ENCODE peak calls at places on chromosomes 16 and 17, in five cellular contexts. One of them, this sample, is unnamed. For H3K27me3 and H3K4me1, the result is how much of the 10 kb centered on the place peaks cover.

GRCh38 chr17:76246080-76247066 is 6.1 kb upstream of the RNF157 start:
- DNase-seq in pancreas: no peak
- DNase-seq in uterus: no peak
- DNase-seq in ovary: no peak
- DNase-seq in heart left ventricle: no peak
- DNase-seq in this sample: no peak

GRCh38 chr16:21162661-21163151 is 4.2 kb downstream of the LDAF1 start:
- DNase-seq in pancreas: no peak
- DNase-seq in uterus: peak
- DNase-seq in ovary: peak
- DNase-seq in heart left ventricle: peak
- DNase-seq in this sample: no peak

GRCh38 chr16:87410958-87411357 is 18.8 kb downstream of the MAP1LC3B start:
- DNase-seq in pancreas: no peak
- DNase-seq in uterus: no peak
- DNase-seq in ovary: peak
- DNase-seq in heart left ventricle: no peak
- DNase-seq in this sample: no peak

GRCh38 chr16:31833047-31833446 is 40.6 kb upstream of the ZNF267 start:
- DNase-seq in pancreas: no peak
- DNase-seq in uterus: no peak
- DNase-seq in ovary: no peak
- DNase-seq in heart left ventricle: no peak
- DNase-seq in this sample: no peak

GRCh38 chr17:50634123-50634914 is at the start of gene ABCC3:
- DNase-seq in pancreas: peak
- DNase-seq in uterus: peak
- DNase-seq in ovary: peak
- DNase-seq in heart left ventricle: no peak
- DNase-seq in this sample: peak

GRCh38 chr17:70629902-70630301 is 460.6 kb downstream of the KCNJ2 start:
- DNase-seq in pancreas: no peak
- DNase-seq in uterus: no peak
- DNase-seq in ovary: no peak
- DNase-seq in heart left ventricle: no peak
- DNase-seq in this sample: peak

GRCh38 chr17:44219636-44220210 is at the start of gene UBTF:
- DNase-seq in pancreas: peak
- DNase-seq in uterus: peak
- DNase-seq in ovary: peak
- DNase-seq in heart left ventricle: peak
- DNase-seq in this sample: peak

GRCh38 chr17:1967092-1967662 is 58.0 kb downstream of the RTN4RL1 start:
- DNase-seq in pancreas: no peak
- DNase-seq in uterus: no peak
- DNase-seq in ovary: no peak
- DNase-seq in heart left ventricle: no peak
- DNase-seq in this sample: no peak

GRCh38 chr17:55304171-55304859 is 39.6 kb downstream of the HLF start:
- DNase-seq in pancreas: no peak
- DNase-seq in uterus: no peak
- DNase-seq in ovary: no peak
- DNase-seq in heart left ventricle: no peak
- DNase-seq in this sample: no peak

GRCh38 chr16:194516-194915 is 14.3 kb downstream of the HBQ1 start:
- DNase-seq in pancreas: no peak
- DNase-seq in uterus: no peak
- DNase-seq in ovary: no peak
- DNase-seq in heart left ventricle: no peak
- DNase-seq in this sample: no peak

GRCh38 chr17:1083451-1084187 is 86.7 kb downstream of the TIMM22 start:
- DNase-seq in pancreas: no peak
- DNase-seq in uterus: no peak
- DNase-seq in ovary: no peak
- DNase-seq in heart left ventricle: peak
- DNase-seq in this sample: no peak

GRCh38 chr16:64282181-64282580 is 839.7 kb downstream of the CDH11 start:
- DNase-seq in pancreas: no peak
- DNase-seq in uterus: no peak
- DNase-seq in ovary: no peak
- DNase-seq in heart left ventricle: no peak
- DNase-seq in this sample: no peak

GRCh38 chr17:31696703-31697325 is 162.2 kb downstream of the COPRS start:
- DNase-seq in pancreas: no peak
- DNase-seq in uterus: no peak
- DNase-seq in ovary: no peak
- DNase-seq in heart left ventricle: no peak
- DNase-seq in this sample: no peak

GRCh38 chr17:7745748-7746470 is 28.4 kb downstream of the DNAH2 start:
- DNase-seq in pancreas: no peak
- DNase-seq in uterus: no peak
- DNase-seq in ovary: peak
- DNase-seq in heart left ventricle: no peak
- DNase-seq in this sample: no peak

DNA sequence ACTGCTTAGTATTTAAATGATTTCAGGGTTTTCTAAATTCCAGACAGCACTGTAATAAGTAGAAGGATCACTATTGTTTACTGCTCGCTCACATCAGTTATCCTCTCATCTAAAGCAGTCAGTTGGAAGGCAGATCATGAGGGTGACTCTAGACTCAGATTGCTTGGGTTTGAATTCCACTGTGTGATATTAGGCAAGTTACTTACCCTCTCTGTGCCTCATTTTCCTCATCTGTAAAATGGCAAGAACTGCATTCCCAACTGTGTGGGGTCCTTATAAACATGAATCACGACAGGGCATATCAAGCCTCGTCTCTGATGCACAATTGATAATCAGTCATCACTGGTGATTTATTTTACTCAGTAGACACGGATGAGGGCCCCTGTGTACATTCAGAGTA is 15.1 kb downstream of the CLUAP1 start:
- DNase-seq in pancreas: no peak
- DNase-seq in uterus: no peak
- DNase-seq in ovary: no peak
- DNase-seq in heart left ventricle: no peak
- DNase-seq in this sample: no peak
- H3K27me3 ChIP-seq in pancreas: under half
- H3K27me3 ChIP-seq in uterus: under half
- H3K27me3 ChIP-seq in ovary: under half
- H3K27me3 ChIP-seq in heart left ventricle: under half
- H3K27me3 ChIP-seq in this sample: under half

GRCh38 chr17:40478486-40478885 is 22.9 kb downstream of the TNS4 start:
- DNase-seq in pancreas: no peak
- DNase-seq in uterus: no peak
- DNase-seq in ovary: peak
- DNase-seq in heart left ventricle: no peak
- DNase-seq in this sample: no peak
- H3K4me1 ChIP-seq in pancreas: under half
- H3K4me1 ChIP-seq in uterus: under half
- H3K4me1 ChIP-seq in ovary: under half
- H3K4me1 ChIP-seq in heart left ventricle: under half
- H3K4me1 ChIP-seq in this sample: under half

GRCh38 chr17:79647456-79647915 is 36.6 kb upstream of the RBFOX3 start:
- DNase-seq in pancreas: no peak
- DNase-seq in uterus: no peak
- DNase-seq in ovary: no peak
- DNase-seq in heart left ventricle: no peak
- DNase-seq in this sample: no peak
- TF ChIP-seq CTCF in pancreas: no peak
- TF ChIP-seq CTCF in uterus: no peak
- TF ChIP-seq CTCF in ovary: no peak
- TF ChIP-seq CTCF in heart left ventricle: no peak
- TF ChIP-seq CTCF in this sample: no peak

GRCh38 chr17:42422958-42423712 is at the start of gene CAVIN1:
- DNase-seq in pancreas: peak
- DNase-seq in uterus: peak
- DNase-seq in ovary: peak
- DNase-seq in heart left ventricle: peak
- DNase-seq in this sample: peak

GRCh38 chr17:42421479-42422332 is 1.4 kb downstream of the CAVIN1 start:
- DNase-seq in pancreas: no peak
- DNase-seq in uterus: peak
- DNase-seq in ovary: peak
- DNase-seq in heart left ventricle: peak
- DNase-seq in this sample: no peak

GRCh38 chr17:42424991-42425610 is 2.0 kb upstream of the CAVIN1 start:
- DNase-seq in pancreas: no peak
- DNase-seq in uterus: no peak
- DNase-seq in ovary: no peak
- DNase-seq in heart left ventricle: no peak
- DNase-seq in this sample: no peak

GRCh38 chr17:42423766-42424165 is 710 bp upstream of the CAVIN1 start:
- DNase-seq in pancreas: no peak
- DNase-seq in uterus: no peak
- DNase-seq in ovary: no peak
- DNase-seq in heart left ventricle: no peak
- DNase-seq in this sample: no peak

GRCh38 chr17:42422412-42422957 is 571 bp downstream of the CAVIN1 start:
- DNase-seq in pancreas: no peak
- DNase-seq in uterus: no peak
- DNase-seq in ovary: no peak
- DNase-seq in heart left ventricle: peak
- DNase-seq in this sample: no peak
- H3K27me3 ChIP-seq in pancreas: under half
- H3K27me3 ChIP-seq in uterus: under half
- H3K27me3 ChIP-seq in ovary: under half
- H3K27me3 ChIP-seq in heart left ventricle: under half
- H3K27me3 ChIP-seq in this sample: half or more

GRCh38 chr17:82292251-82293154 is 19.0 kb upstream of the CSNK1D start:
- DNase-seq in pancreas: peak
- DNase-seq in uterus: peak
- DNase-seq in ovary: peak
- DNase-seq in heart left ventricle: peak
- DNase-seq in this sample: peak
- H3K4me1 ChIP-seq in pancreas: under half
- H3K4me1 ChIP-seq in uterus: under half
- H3K4me1 ChIP-seq in ovary: under half
- H3K4me1 ChIP-seq in heart left ventricle: under half
- H3K4me1 ChIP-seq in this sample: under half

GRCh38 chr17:81961087-81961514 is at the start of gene NOTUM:
- DNase-seq in pancreas: no peak
- DNase-seq in uterus: no peak
- DNase-seq in ovary: no peak
- DNase-seq in heart left ventricle: no peak
- DNase-seq in this sample: peak
- TF ChIP-seq CTCF in pancreas: no peak
- TF ChIP-seq CTCF in uterus: no peak
- TF ChIP-seq CTCF in ovary: no peak
- TF ChIP-seq CTCF in heart left ventricle: peak
- TF ChIP-seq CTCF in this sample: no peak

DNA sequence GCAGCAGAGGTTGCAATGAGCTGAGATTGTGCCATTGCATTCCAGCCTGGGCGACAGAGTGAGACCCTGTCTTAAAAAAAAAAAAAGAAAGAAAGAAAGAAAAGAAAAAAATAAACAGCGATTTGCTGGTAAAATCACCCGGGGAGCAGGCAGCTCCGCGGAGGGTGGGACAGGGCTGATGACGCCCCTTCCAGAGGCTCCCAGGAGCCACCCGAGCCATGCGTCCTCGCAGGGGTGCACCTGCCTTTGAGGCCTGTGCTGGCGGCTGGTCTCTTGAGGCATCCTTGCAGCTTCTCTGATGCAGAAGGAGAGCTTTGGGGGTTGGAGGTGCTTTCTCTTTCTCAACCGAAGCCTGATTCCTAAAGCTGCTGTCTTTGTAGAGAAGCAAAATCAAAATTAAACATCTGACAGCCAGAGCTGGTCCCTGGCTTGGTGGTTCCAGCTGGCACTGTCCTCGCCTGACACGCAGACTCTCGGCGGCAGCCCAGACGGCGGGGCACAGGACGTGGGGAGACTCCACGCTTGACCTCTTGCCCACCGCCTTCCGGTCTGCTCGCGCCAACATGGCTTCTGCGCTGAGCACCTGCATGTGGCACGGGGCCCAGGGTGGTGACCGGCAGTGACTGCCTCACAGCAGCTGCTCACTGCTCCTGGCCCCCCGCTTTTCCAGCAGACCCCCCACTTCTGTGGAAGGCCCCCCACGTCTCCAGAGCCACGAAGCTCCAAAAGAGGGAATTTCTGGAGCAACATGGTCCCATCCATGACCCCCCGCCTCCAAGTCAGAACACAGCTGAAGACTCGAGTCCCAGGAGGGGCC is 6.6 kb downstream of the UTS2R start:
- DNase-seq in pancreas: no peak
- DNase-seq in uterus: no peak
- DNase-seq in ovary: no peak
- DNase-seq in heart left ventricle: no peak
- DNase-seq in this sample: no peak
- H3K27me3 ChIP-seq in pancreas: under half
- H3K27me3 ChIP-seq in uterus: under half
- H3K27me3 ChIP-seq in ovary: under half
- H3K27me3 ChIP-seq in heart left ventricle: under half
- H3K27me3 ChIP-seq in this sample: half or more

DNA sequence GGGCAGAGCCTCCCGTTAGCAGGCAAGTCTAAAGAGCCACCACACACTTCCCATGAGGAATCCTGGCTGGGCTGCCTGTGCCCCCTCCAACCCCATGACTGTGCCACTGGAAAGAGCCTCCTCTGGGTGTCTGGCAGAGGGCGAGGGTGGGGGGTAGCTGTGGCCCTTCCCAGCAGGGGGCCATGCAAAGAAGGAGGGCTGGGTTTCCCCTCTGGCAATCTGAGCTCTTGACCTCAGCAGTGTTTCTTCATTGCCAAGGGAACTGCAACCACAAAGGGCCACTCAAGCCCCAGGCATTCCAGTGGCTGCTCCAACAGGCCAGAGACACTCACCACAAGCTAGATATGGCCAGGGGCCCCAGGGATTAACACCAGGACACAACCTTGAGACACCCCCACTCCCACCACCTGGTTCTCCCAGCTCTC is 1.7 kb upstream of the RRAD start:
- DNase-seq in pancreas: no peak
- DNase-seq in uterus: no peak
- DNase-seq in ovary: no peak
- DNase-seq in heart left ventricle: no peak
- DNase-seq in this sample: peak
- H3K4me1 ChIP-seq in pancreas: under half
- H3K4me1 ChIP-seq in uterus: under half
- H3K4me1 ChIP-seq in ovary: under half
- H3K4me1 ChIP-seq in heart left ventricle: half or more
- H3K4me1 ChIP-seq in this sample: under half

GRCh38 chr16:47460755-47461597 is at the start of the genes ITFG1 and PHKB:
- DNase-seq in pancreas: peak
- DNase-seq in uterus: peak
- DNase-seq in ovary: peak
- DNase-seq in heart left ventricle: peak
- DNase-seq in this sample: peak
- TF ChIP-seq CTCF in pancreas: no peak
- TF ChIP-seq CTCF in uterus: peak
- TF ChIP-seq CTCF in ovary: no peak
- TF ChIP-seq CTCF in heart left ventricle: peak
- TF ChIP-seq CTCF in this sample: peak